ENCODE peak calls at places on chromosomes 1 and 21, in nine cellular contexts. One of them, this sample, is unnamed. For H3K4me1, the result is how much of the 10 kb centered on the place peaks cover.

GRCh38 chr1:185426761-185427698 is 110.0 kb upstream of the IVNS1ABP start:
- DNase-seq in IMR-90: no peak
- DNase-seq in mesenchymal stem cell: no peak
- DNase-seq in kidney: no peak
- DNase-seq in DND-41: no peak
- DNase-seq in uterus: no peak
- DNase-seq in OCI-LY7: no peak
- DNase-seq in left ventricle myocardium inferior: peak
- DNase-seq in mammary epithelial cell: no peak
- DNase-seq in this sample: no peak

GRCh38 chr1:916173-917075 is 7.3 kb upstream of the SAMD11 start:
- DNase-seq in left ventricle myocardium inferior: peak
- DNase-seq in DND-41: no peak
- DNase-seq in kidney: peak
- DNase-seq in mammary epithelial cell: no peak
- DNase-seq in OCI-LY7: no peak
- DNase-seq in IMR-90: no peak
- DNase-seq in mesenchymal stem cell: no peak
- DNase-seq in uterus: peak
- DNase-seq in this sample: no peak

GRCh38 chr21:31161157-31161556 is 122.9 kb upstream of the KRTAP19-8 start:
- DNase-seq in DND-41: no peak
- DNase-seq in OCI-LY7: no peak
- DNase-seq in mesenchymal stem cell: peak
- DNase-seq in kidney: no peak
- DNase-seq in uterus: no peak
- DNase-seq in mammary epithelial cell: peak
- DNase-seq in left ventricle myocardium inferior: no peak
- DNase-seq in IMR-90: peak
- DNase-seq in this sample: no peak

GRCh38 chr1:214574598-214575411 is 23.4 kb upstream of the PTPN14 start:
- DNase-seq in DND-41: no peak
- DNase-seq in kidney: no peak
- DNase-seq in left ventricle myocardium inferior: no peak
- DNase-seq in OCI-LY7: no peak
- DNase-seq in mesenchymal stem cell: no peak
- DNase-seq in IMR-90: no peak
- DNase-seq in uterus: no peak
- DNase-seq in mammary epithelial cell: peak
- DNase-seq in this sample: peak

GRCh38 chr1:12201343-12202189 is 28.3 kb upstream of the VPS13D start:
- DNase-seq in uterus: no peak
- DNase-seq in mammary epithelial cell: no peak
- DNase-seq in IMR-90: no peak
- DNase-seq in mesenchymal stem cell: no peak
- DNase-seq in DND-41: no peak
- DNase-seq in kidney: peak
- DNase-seq in left ventricle myocardium inferior: no peak
- DNase-seq in OCI-LY7: no peak
- DNase-seq in this sample: no peak

GRCh38 chr1:95388041-95388440 is 154.0 kb downstream of the RWDD3 start:
- DNase-seq in IMR-90: no peak
- DNase-seq in uterus: no peak
- DNase-seq in DND-41: no peak
- DNase-seq in kidney: no peak
- DNase-seq in left ventricle myocardium inferior: no peak
- DNase-seq in mesenchymal stem cell: no peak
- DNase-seq in OCI-LY7: no peak
- DNase-seq in mammary epithelial cell: no peak
- DNase-seq in this sample: no peak

GRCh38 chr1:189708674-189709073 is 769.0 kb downstream of the BRINP3 start:
- DNase-seq in mammary epithelial cell: peak
- DNase-seq in mesenchymal stem cell: no peak
- DNase-seq in left ventricle myocardium inferior: no peak
- DNase-seq in kidney: no peak
- DNase-seq in DND-41: no peak
- DNase-seq in IMR-90: peak
- DNase-seq in uterus: no peak
- DNase-seq in OCI-LY7: no peak
- DNase-seq in this sample: peak

GRCh38 chr1:178768423-178768822 is 43.4 kb downstream of the RALGPS2 start:
- DNase-seq in uterus: no peak
- DNase-seq in kidney: no peak
- DNase-seq in mesenchymal stem cell: peak
- DNase-seq in IMR-90: no peak
- DNase-seq in left ventricle myocardium inferior: no peak
- DNase-seq in DND-41: no peak
- DNase-seq in OCI-LY7: peak
- DNase-seq in mammary epithelial cell: no peak
- DNase-seq in this sample: peak

GRCh38 chr1:14970115-14970798 is 183.3 kb upstream of the TMEM51 start:
- DNase-seq in mammary epithelial cell: peak
- DNase-seq in DND-41: peak
- DNase-seq in kidney: no peak
- DNase-seq in uterus: peak
- DNase-seq in left ventricle myocardium inferior: peak
- DNase-seq in mesenchymal stem cell: peak
- DNase-seq in IMR-90: peak
- DNase-seq in OCI-LY7: peak
- DNase-seq in this sample: peak

GRCh38 chr1:99782397-99782796 is 16.0 kb upstream of the FRRS1 start:
- DNase-seq in uterus: no peak
- DNase-seq in left ventricle myocardium inferior: no peak
- DNase-seq in mesenchymal stem cell: no peak
- DNase-seq in OCI-LY7: no peak
- DNase-seq in IMR-90: no peak
- DNase-seq in kidney: no peak
- DNase-seq in mammary epithelial cell: no peak
- DNase-seq in DND-41: no peak
- DNase-seq in this sample: no peak

GRCh38 chr1:19981507-19982312 is 2.3 kb upstream of the PLA2G2A start:
- DNase-seq in left ventricle myocardium inferior: no peak
- DNase-seq in DND-41: no peak
- DNase-seq in kidney: no peak
- DNase-seq in uterus: no peak
- DNase-seq in IMR-90: no peak
- DNase-seq in mesenchymal stem cell: peak
- DNase-seq in OCI-LY7: no peak
- DNase-seq in mammary epithelial cell: no peak
- DNase-seq in this sample: no peak

GRCh38 chr1:20073247-20073646 is 3.3 kb downstream of the PLA2G5 start:
- DNase-seq in kidney: no peak
- DNase-seq in uterus: no peak
- DNase-seq in left ventricle myocardium inferior: no peak
- DNase-seq in mammary epithelial cell: no peak
- DNase-seq in mesenchymal stem cell: no peak
- DNase-seq in IMR-90: no peak
- DNase-seq in OCI-LY7: peak
- DNase-seq in DND-41: no peak
- DNase-seq in this sample: no peak

GRCh38 chr1:72284398-72285073 is 2.2 kb upstream of the NEGR1 start:
- DNase-seq in uterus: peak
- DNase-seq in kidney: peak
- DNase-seq in DND-41: peak
- DNase-seq in mesenchymal stem cell: peak
- DNase-seq in mammary epithelial cell: peak
- DNase-seq in IMR-90: peak
- DNase-seq in OCI-LY7: no peak
- DNase-seq in left ventricle myocardium inferior: peak
- DNase-seq in this sample: peak

GRCh38 chr1:181134543-181135461 is 46.3 kb downstream of the IER5 start:
- DNase-seq in DND-41: peak
- DNase-seq in left ventricle myocardium inferior: no peak
- DNase-seq in mammary epithelial cell: peak
- DNase-seq in IMR-90: peak
- DNase-seq in kidney: peak
- DNase-seq in OCI-LY7: peak
- DNase-seq in uterus: no peak
- DNase-seq in mesenchymal stem cell: peak
- DNase-seq in this sample: peak

GRCh38 chr1:200226268-200226968 is 183.4 kb downstream of the ZNF281 start:
- DNase-seq in kidney: no peak
- DNase-seq in left ventricle myocardium inferior: no peak
- DNase-seq in IMR-90: peak
- DNase-seq in DND-41: peak
- DNase-seq in mammary epithelial cell: no peak
- DNase-seq in mesenchymal stem cell: peak
- DNase-seq in OCI-LY7: peak
- DNase-seq in uterus: no peak
- DNase-seq in this sample: no peak

GRCh38 chr21:28324690-28325089 is 668.0 kb downstream of the LTN1 start:
- DNase-seq in mammary epithelial cell: no peak
- DNase-seq in DND-41: no peak
- DNase-seq in mesenchymal stem cell: no peak
- DNase-seq in left ventricle myocardium inferior: no peak
- DNase-seq in OCI-LY7: no peak
- DNase-seq in uterus: no peak
- DNase-seq in kidney: no peak
- DNase-seq in IMR-90: no peak
- DNase-seq in this sample: no peak
- H3K4me1 ChIP-seq in mammary epithelial cell: under half
- H3K4me1 ChIP-seq in DND-41: under half
- H3K4me1 ChIP-seq in mesenchymal stem cell: under half
- H3K4me1 ChIP-seq in left ventricle myocardium inferior: under half
- H3K4me1 ChIP-seq in OCI-LY7: under half
- H3K4me1 ChIP-seq in uterus: under half
- H3K4me1 ChIP-seq in kidney: under half
- H3K4me1 ChIP-seq in IMR-90: under half
- H3K4me1 ChIP-seq in this sample: under half

GRCh38 chr1:2544093-2544874 is 11.9 kb upstream of the TNFRSF14 start:
- DNase-seq in mesenchymal stem cell: peak
- DNase-seq in IMR-90: no peak
- DNase-seq in mammary epithelial cell: no peak
- DNase-seq in left ventricle myocardium inferior: no peak
- DNase-seq in kidney: no peak
- DNase-seq in DND-41: no peak
- DNase-seq in OCI-LY7: no peak
- DNase-seq in uterus: no peak
- DNase-seq in this sample: no peak

GRCh38 chr1:2543543-2544092 is 12.6 kb upstream of the TNFRSF14 start:
- DNase-seq in mammary epithelial cell: no peak
- DNase-seq in DND-41: peak
- DNase-seq in mesenchymal stem cell: peak
- DNase-seq in kidney: no peak
- DNase-seq in IMR-90: peak
- DNase-seq in uterus: no peak
- DNase-seq in left ventricle myocardium inferior: no peak
- DNase-seq in OCI-LY7: no peak
- DNase-seq in this sample: no peak

GRCh38 chr1:2540816-2541492 is 10.9 kb upstream of the HES5 start:
- DNase-seq in uterus: no peak
- DNase-seq in left ventricle myocardium inferior: no peak
- DNase-seq in mammary epithelial cell: no peak
- DNase-seq in DND-41: peak
- DNase-seq in IMR-90: no peak
- DNase-seq in OCI-LY7: no peak
- DNase-seq in mesenchymal stem cell: no peak
- DNase-seq in kidney: no peak
- DNase-seq in this sample: no peak

GRCh38 chr1:2541619-2542246 is 11.7 kb upstream of the HES5 start:
- DNase-seq in DND-41: no peak
- DNase-seq in mammary epithelial cell: no peak
- DNase-seq in uterus: no peak
- DNase-seq in OCI-LY7: no peak
- DNase-seq in mesenchymal stem cell: no peak
- DNase-seq in IMR-90: no peak
- DNase-seq in kidney: no peak
- DNase-seq in left ventricle myocardium inferior: peak
- DNase-seq in this sample: no peak

DNA sequence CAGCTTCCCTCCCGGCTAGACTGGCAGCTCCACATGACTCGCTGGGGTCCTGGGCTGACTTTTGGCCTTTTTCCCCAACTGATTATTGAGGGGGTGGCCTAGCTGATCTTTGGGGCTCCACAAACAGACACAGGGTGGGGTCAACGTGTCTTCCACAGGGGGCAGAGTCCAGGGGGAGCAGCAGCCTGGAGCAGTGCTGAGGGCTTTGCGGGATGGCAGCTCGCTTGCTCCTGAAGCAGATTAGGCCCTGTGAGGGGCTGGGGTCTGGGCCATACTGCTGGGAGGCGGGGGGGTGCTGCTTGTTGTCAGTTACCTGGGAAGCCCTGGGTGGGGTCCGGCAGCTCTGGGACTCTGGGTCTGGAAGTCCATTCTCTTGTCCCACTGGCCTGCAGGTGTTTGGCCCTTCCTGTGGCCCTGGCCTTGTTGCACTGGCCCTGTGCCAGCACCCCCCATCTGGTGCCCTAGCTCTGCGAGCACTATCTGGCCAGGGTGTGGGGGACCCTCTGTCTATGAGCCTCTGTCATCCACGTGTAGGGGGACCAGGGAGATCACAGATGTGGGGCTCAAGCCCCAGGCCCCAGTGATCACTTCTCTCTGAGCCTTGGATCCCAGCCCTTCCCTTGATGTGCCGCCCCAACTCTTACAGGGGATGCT is 12.3 kb upstream of the HES5 start:
- DNase-seq in mesenchymal stem cell: no peak
- DNase-seq in OCI-LY7: no peak
- DNase-seq in DND-41: no peak
- DNase-seq in left ventricle myocardium inferior: no peak
- DNase-seq in kidney: no peak
- DNase-seq in mammary epithelial cell: no peak
- DNase-seq in uterus: no peak
- DNase-seq in IMR-90: no peak
- DNase-seq in this sample: no peak
- H3K4me1 ChIP-seq in mesenchymal stem cell: half or more
- H3K4me1 ChIP-seq in OCI-LY7: under half
- H3K4me1 ChIP-seq in DND-41: under half
- H3K4me1 ChIP-seq in left ventricle myocardium inferior: half or more
- H3K4me1 ChIP-seq in kidney: under half
- H3K4me1 ChIP-seq in mammary epithelial cell: under half
- H3K4me1 ChIP-seq in uterus: under half
- H3K4me1 ChIP-seq in IMR-90: under half
- H3K4me1 ChIP-seq in this sample: under half

DNA sequence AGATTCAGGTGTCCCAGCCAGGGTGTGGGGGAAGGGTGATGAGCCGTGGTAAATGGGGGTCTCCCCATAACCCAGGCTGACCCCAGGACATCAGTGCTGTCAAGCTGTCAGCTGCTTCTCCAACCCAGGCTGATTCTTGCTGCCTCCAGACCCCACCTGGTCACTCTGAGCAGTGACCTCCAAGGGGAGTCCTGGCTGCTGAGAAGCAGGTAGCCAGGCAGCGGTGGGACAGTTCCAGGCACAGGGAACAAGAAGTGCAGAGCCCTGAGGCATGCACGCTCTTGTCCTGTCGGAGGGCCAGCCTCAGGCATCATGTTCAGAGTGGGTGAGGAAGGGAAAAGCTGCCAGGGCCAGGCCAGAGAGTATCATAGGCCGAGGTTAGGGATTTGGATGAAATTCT is 1.1 kb downstream of the ESPN start:
- DNase-seq in kidney: peak
- DNase-seq in DND-41: no peak
- DNase-seq in left ventricle myocardium inferior: no peak
- DNase-seq in uterus: no peak
- DNase-seq in mesenchymal stem cell: no peak
- DNase-seq in mammary epithelial cell: no peak
- DNase-seq in IMR-90: no peak
- DNase-seq in OCI-LY7: no peak
- DNase-seq in this sample: no peak
- H3K4me1 ChIP-seq in kidney: under half
- H3K4me1 ChIP-seq in DND-41: under half
- H3K4me1 ChIP-seq in left ventricle myocardium inferior: under half
- H3K4me1 ChIP-seq in uterus: under half
- H3K4me1 ChIP-seq in mesenchymal stem cell: under half
- H3K4me1 ChIP-seq in mammary epithelial cell: half or more
- H3K4me1 ChIP-seq in IMR-90: under half
- H3K4me1 ChIP-seq in OCI-LY7: under half
- H3K4me1 ChIP-seq in this sample: half or more

GRCh38 chr1:221832151-221832550 is 90.3 kb upstream of the DUSP10 start:
- DNase-seq in IMR-90: no peak
- DNase-seq in DND-41: no peak
- DNase-seq in left ventricle myocardium inferior: no peak
- DNase-seq in mammary epithelial cell: peak
- DNase-seq in kidney: no peak
- DNase-seq in OCI-LY7: no peak
- DNase-seq in mesenchymal stem cell: peak
- DNase-seq in uterus: no peak
- DNase-seq in this sample: no peak
- H3K4me1 ChIP-seq in IMR-90: under half
- H3K4me1 ChIP-seq in DND-41: under half
- H3K4me1 ChIP-seq in left ventricle myocardium inferior: under half
- H3K4me1 ChIP-seq in mammary epithelial cell: half or more
- H3K4me1 ChIP-seq in kidney: under half
- H3K4me1 ChIP-seq in OCI-LY7: under half
- H3K4me1 ChIP-seq in mesenchymal stem cell: under half
- H3K4me1 ChIP-seq in uterus: under half
- H3K4me1 ChIP-seq in this sample: under half

This sample was measured in PC-3.